ENCODE peak calls at places on chromosomes 11 and 22, in ten cellular contexts. One of them, this sample, is unnamed.
A peak's percentile ranks its signal among the peaks of the same experiment; 100 is the strongest.

GRCh38 chr11:100759106-100759505 is 72.0 kb downstream of the ARHGAP42 start:
- DNase-seq in right lobe of liver: no peak
- DNase-seq in glomerular endothelial cell: no peak
- DNase-seq in HS-5: no peak
- DNase-seq in stimulated activated CD4-positive, alpha-beta T cell treated with anti-CD3 and anti-CD28 coated beads, Interleukin-12 subunit alpha, Interleukin-12 subunit beta, amount 100 ng/mL, for 4 hours: no peak
- DNase-seq in midbrain: no peak
- DNase-seq in skeletal muscle cell: no peak
- DNase-seq in NCI-H1436: no peak
- DNase-seq in activated gamma-delta T cell treated with anti-CD3 and anti-CD28 coated beads, Interleukin-2, amount 50 U/mL, for 16 hours: no peak
- DNase-seq in H7: no peak
- DNase-seq in this sample: no peak

GRCh38 chr11:122604626-122605025 is 50.9 kb upstream of the UBASH3B start:
- DNase-seq in right lobe of liver: no peak
- DNase-seq in glomerular endothelial cell: no peak
- DNase-seq in HS-5: no peak
- DNase-seq in stimulated activated CD4-positive, alpha-beta T cell treated with anti-CD3 and anti-CD28 coated beads, Interleukin-12 subunit alpha, Interleukin-12 subunit beta, amount 100 ng/mL, for 4 hours: no peak
- DNase-seq in midbrain: no peak
- DNase-seq in skeletal muscle cell: no peak
- DNase-seq in NCI-H1436: no peak
- DNase-seq in activated gamma-delta T cell treated with anti-CD3 and anti-CD28 coated beads, Interleukin-2, amount 50 U/mL, for 16 hours: no peak
- DNase-seq in H7: no peak
- DNase-seq in this sample: no peak

GRCh38 chr11:44453213-44453612 is 112.2 kb upstream of the CD82 start:
- DNase-seq in right lobe of liver: no peak
- DNase-seq in glomerular endothelial cell: no peak
- DNase-seq in HS-5: no peak
- DNase-seq in stimulated activated CD4-positive, alpha-beta T cell treated with anti-CD3 and anti-CD28 coated beads, Interleukin-12 subunit alpha, Interleukin-12 subunit beta, amount 100 ng/mL, for 4 hours: no peak
- DNase-seq in midbrain: no peak
- DNase-seq in skeletal muscle cell: no peak
- DNase-seq in NCI-H1436: no peak
- DNase-seq in activated gamma-delta T cell treated with anti-CD3 and anti-CD28 coated beads, Interleukin-2, amount 50 U/mL, for 16 hours: no peak
- DNase-seq in H7: peak; percentile 18
- DNase-seq in this sample: no peak

GRCh38 chr11:4665424-4665823 is 21.6 kb downstream of the OR51E1 start:
- DNase-seq in right lobe of liver: no peak
- DNase-seq in glomerular endothelial cell: no peak
- DNase-seq in HS-5: no peak
- DNase-seq in stimulated activated CD4-positive, alpha-beta T cell treated with anti-CD3 and anti-CD28 coated beads, Interleukin-12 subunit alpha, Interleukin-12 subunit beta, amount 100 ng/mL, for 4 hours: no peak
- DNase-seq in midbrain: no peak
- DNase-seq in skeletal muscle cell: no peak
- DNase-seq in NCI-H1436: no peak
- DNase-seq in activated gamma-delta T cell treated with anti-CD3 and anti-CD28 coated beads, Interleukin-2, amount 50 U/mL, for 16 hours: no peak
- DNase-seq in H7: no peak
- DNase-seq in this sample: no peak

GRCh38 chr11:57131080-57131790 is 50.5 kb upstream of the LRRC55 start:
- DNase-seq in right lobe of liver: peak; percentile 58
- DNase-seq in glomerular endothelial cell: no peak
- DNase-seq in HS-5: no peak
- DNase-seq in stimulated activated CD4-positive, alpha-beta T cell treated with anti-CD3 and anti-CD28 coated beads, Interleukin-12 subunit alpha, Interleukin-12 subunit beta, amount 100 ng/mL, for 4 hours: no peak
- DNase-seq in midbrain: peak; percentile 22
- DNase-seq in skeletal muscle cell: no peak
- DNase-seq in NCI-H1436: no peak
- DNase-seq in activated gamma-delta T cell treated with anti-CD3 and anti-CD28 coated beads, Interleukin-2, amount 50 U/mL, for 16 hours: no peak
- DNase-seq in H7: peak; percentile 47
- DNase-seq in this sample: peak; percentile 82

GRCh38 chr11:118635237-118635591 is 27.8 kb downstream of the PHLDB1 start:
- DNase-seq in right lobe of liver: no peak
- DNase-seq in glomerular endothelial cell: no peak
- DNase-seq in HS-5: no peak
- DNase-seq in stimulated activated CD4-positive, alpha-beta T cell treated with anti-CD3 and anti-CD28 coated beads, Interleukin-12 subunit alpha, Interleukin-12 subunit beta, amount 100 ng/mL, for 4 hours: no peak
- DNase-seq in midbrain: no peak
- DNase-seq in skeletal muscle cell: no peak
- DNase-seq in NCI-H1436: no peak
- DNase-seq in activated gamma-delta T cell treated with anti-CD3 and anti-CD28 coated beads, Interleukin-2, amount 50 U/mL, for 16 hours: no peak
- DNase-seq in H7: no peak
- DNase-seq in this sample: no peak

GRCh38 chr11:83303358-83303757 is 17.2 kb upstream of the CCDC90B start:
- DNase-seq in right lobe of liver: no peak
- DNase-seq in glomerular endothelial cell: no peak
- DNase-seq in HS-5: no peak
- DNase-seq in stimulated activated CD4-positive, alpha-beta T cell treated with anti-CD3 and anti-CD28 coated beads, Interleukin-12 subunit alpha, Interleukin-12 subunit beta, amount 100 ng/mL, for 4 hours: no peak
- DNase-seq in midbrain: no peak
- DNase-seq in skeletal muscle cell: no peak
- DNase-seq in NCI-H1436: no peak
- DNase-seq in activated gamma-delta T cell treated with anti-CD3 and anti-CD28 coated beads, Interleukin-2, amount 50 U/mL, for 16 hours: no peak
- DNase-seq in H7: no peak
- DNase-seq in this sample: no peak

GRCh38 chr11:62713343-62713742 is 5.9 kb downstream of the GNG3 start:
- DNase-seq in right lobe of liver: peak; percentile 66
- DNase-seq in glomerular endothelial cell: no peak
- DNase-seq in HS-5: no peak
- DNase-seq in stimulated activated CD4-positive, alpha-beta T cell treated with anti-CD3 and anti-CD28 coated beads, Interleukin-12 subunit alpha, Interleukin-12 subunit beta, amount 100 ng/mL, for 4 hours: no peak
- DNase-seq in midbrain: no peak
- DNase-seq in skeletal muscle cell: no peak
- DNase-seq in NCI-H1436: no peak
- DNase-seq in activated gamma-delta T cell treated with anti-CD3 and anti-CD28 coated beads, Interleukin-2, amount 50 U/mL, for 16 hours: no peak
- DNase-seq in H7: peak; percentile 26
- DNase-seq in this sample: no peak

GRCh38 chr11:18203723-18204122 is 31.1 kb downstream of the MRGPRX4 start:
- DNase-seq in right lobe of liver: no peak
- DNase-seq in glomerular endothelial cell: no peak
- DNase-seq in HS-5: no peak
- DNase-seq in stimulated activated CD4-positive, alpha-beta T cell treated with anti-CD3 and anti-CD28 coated beads, Interleukin-12 subunit alpha, Interleukin-12 subunit beta, amount 100 ng/mL, for 4 hours: no peak
- DNase-seq in midbrain: no peak
- DNase-seq in skeletal muscle cell: no peak
- DNase-seq in NCI-H1436: no peak
- DNase-seq in activated gamma-delta T cell treated with anti-CD3 and anti-CD28 coated beads, Interleukin-2, amount 50 U/mL, for 16 hours: no peak
- DNase-seq in H7: peak; percentile 84
- DNase-seq in this sample: peak; percentile 89

GRCh38 chr22:17098379-17098819 is 13.6 kb downstream of the IL17RA start:
- DNase-seq in right lobe of liver: no peak
- DNase-seq in glomerular endothelial cell: no peak
- DNase-seq in HS-5: no peak
- DNase-seq in stimulated activated CD4-positive, alpha-beta T cell treated with anti-CD3 and anti-CD28 coated beads, Interleukin-12 subunit alpha, Interleukin-12 subunit beta, amount 100 ng/mL, for 4 hours: no peak
- DNase-seq in midbrain: peak; percentile 47
- DNase-seq in skeletal muscle cell: no peak
- DNase-seq in NCI-H1436: no peak
- DNase-seq in activated gamma-delta T cell treated with anti-CD3 and anti-CD28 coated beads, Interleukin-2, amount 50 U/mL, for 16 hours: no peak
- DNase-seq in H7: no peak
- DNase-seq in this sample: no peak

GRCh38 chr11:44361883-44362282 is 51.9 kb upstream of the ALX4 start:
- DNase-seq in right lobe of liver: no peak
- DNase-seq in glomerular endothelial cell: no peak
- DNase-seq in HS-5: no peak
- DNase-seq in stimulated activated CD4-positive, alpha-beta T cell treated with anti-CD3 and anti-CD28 coated beads, Interleukin-12 subunit alpha, Interleukin-12 subunit beta, amount 100 ng/mL, for 4 hours: no peak
- DNase-seq in midbrain: no peak
- DNase-seq in skeletal muscle cell: no peak
- DNase-seq in NCI-H1436: no peak
- DNase-seq in activated gamma-delta T cell treated with anti-CD3 and anti-CD28 coated beads, Interleukin-2, amount 50 U/mL, for 16 hours: no peak
- DNase-seq in H7: peak; percentile 61
- DNase-seq in this sample: no peak

GRCh38 chr11:102313225-102313940 is 3.9 kb upstream of the BIRC3 start:
- DNase-seq in right lobe of liver: no peak
- DNase-seq in glomerular endothelial cell: no peak
- DNase-seq in HS-5: no peak
- DNase-seq in stimulated activated CD4-positive, alpha-beta T cell treated with anti-CD3 and anti-CD28 coated beads, Interleukin-12 subunit alpha, Interleukin-12 subunit beta, amount 100 ng/mL, for 4 hours: no peak
- DNase-seq in midbrain: no peak
- DNase-seq in skeletal muscle cell: no peak
- DNase-seq in NCI-H1436: no peak
- DNase-seq in activated gamma-delta T cell treated with anti-CD3 and anti-CD28 coated beads, Interleukin-2, amount 50 U/mL, for 16 hours: no peak
- DNase-seq in H7: no peak
- DNase-seq in this sample: no peak

GRCh38 chr22:25406510-25407210 is 157.8 kb upstream of the GRK3 start:
- DNase-seq in right lobe of liver: no peak
- DNase-seq in glomerular endothelial cell: no peak
- DNase-seq in HS-5: no peak
- DNase-seq in stimulated activated CD4-positive, alpha-beta T cell treated with anti-CD3 and anti-CD28 coated beads, Interleukin-12 subunit alpha, Interleukin-12 subunit beta, amount 100 ng/mL, for 4 hours: no peak
- DNase-seq in midbrain: no peak
- DNase-seq in skeletal muscle cell: no peak
- DNase-seq in NCI-H1436: no peak
- DNase-seq in activated gamma-delta T cell treated with anti-CD3 and anti-CD28 coated beads, Interleukin-2, amount 50 U/mL, for 16 hours: no peak
- DNase-seq in H7: peak; percentile 47
- DNase-seq in this sample: no peak